ENCODE peak calls at places on chromosomes 12 and 14, in four cellular contexts. M, G, E and F are unnamed samples.

GRCh38 chr14:87170179-87170578 is 822.8 kb downstream of the GALC start:
- DNase-seq in E (no peak), G (no peak), M (no peak), F (no peak)

GRCh38 chr12:60335765-60336164 is 739.9 kb downstream of the SLC16A7 start:
- DNase-seq in M (no peak), E (no peak), G (no peak), F (no peak)

GRCh38 chr14:61386173-61386772 is 64.9 kb downstream of the PRKCH start:
- DNase-seq in E (no peak), G (no peak), M (no peak), F (no peak)

GRCh38 chr12:22443379-22444316 is 100.7 kb downstream of the C2CD5 start:
- DNase-seq in E (peak), G (peak), M (peak), F (peak)

GRCh38 chr14:35420036-35420811 is 15.7 kb upstream of the NFKBIA start:
- DNase-seq in M (no peak), E (no peak), G (peak), F (no peak)

GRCh38 chr12:130041983-130042812 is 120.1 kb upstream of the FZD10 start:
- DNase-seq in M (peak), G (peak), E (no peak), F (peak)

GRCh38 chr12:25377475-25378179 is 126.9 kb upstream of the KRAS start:
- DNase-seq in G (no peak), E (no peak), M (no peak), F (no peak)

GRCh38 chr14:96130854-96131253 is 73.8 kb upstream of the BDKRB2 start:
- DNase-seq in M (no peak), G (no peak), E (no peak), F (no peak)

GRCh38 chr12:2501464-2502181 is 293.1 kb upstream of the FKBP4 start:
- DNase-seq in G (no peak), E (no peak), M (no peak), F (peak)

GRCh38 chr14:30078827-30079402 is 151.3 kb upstream of the PRKD1 start:
- DNase-seq in E (no peak), G (no peak), M (no peak), F (no peak)

GRCh38 chr14:65230287-65230728 is 128.0 kb upstream of the MAX start:
- DNase-seq in G (peak), E (peak), M (no peak), F (peak)

GRCh38 chr12:56224954-56225353 is 812 bp downstream of the NABP2 start:
- DNase-seq in G (no peak), E (no peak), M (no peak), F (no peak)

GRCh38 chr12:48865141-48865440 is 579 bp downstream of the RND1 start:
- DNase-seq in E (no peak), M (peak), G (no peak), F (no peak)

GRCh38 chr12:6215932-6216494 is 15.8 kb downstream of the CD9 start:
- DNase-seq in G (no peak), E (no peak), M (peak), F (no peak)

GRCh38 chr12:26982866-26983265 is 31.3 kb downstream of the TM7SF3 start:
- DNase-seq in G (no peak), M (no peak), E (no peak), F (no peak)

GRCh38 chr12:53046655-53047220 is 3.1 kb upstream of the TNS2 start:
- DNase-seq in M (peak), E (peak), G (no peak), F (peak)

GRCh38 chr12:110844551-110845395 is 2.0 kb upstream of the CCDC63 start:
- DNase-seq in E (no peak), M (no peak), G (peak), F (no peak)

GRCh38 chr12:127588224-127588623 is 678.7 kb upstream of the TMEM132C start:
- DNase-seq in E (no peak), G (no peak), M (no peak), F (no peak)

GRCh38 chr12:122104844-122105243 is 26.3 kb downstream of the MLXIP start:
- DNase-seq in G (no peak), E (no peak), M (no peak), F (no peak)

GRCh38 chr14:68785817-68786490 is 6.9 kb downstream of the ZFP36L1 start:
- DNase-seq in G (no peak), M (no peak), E (no peak), F (no peak)

GRCh38 chr14:99726538-99727095 is 42.5 kb downstream of the CYP46A1 start:
- DNase-seq in E (no peak), G (no peak), M (no peak), F (no peak)

GRCh38 chr12:96218989-96219678 is 25.0 kb downstream of the ELK3 start:
- DNase-seq in M (no peak), E (peak), G (no peak), F (no peak)

GRCh38 chr14:103427485-103428443 is 42.5 kb downstream of the MARK3 start:
- DNase-seq in E (no peak), G (no peak), M (peak), F (peak)

GRCh38 chr12:32252199-32253073 is 145.8 kb downstream of the BICD1 start:
- DNase-seq in E (no peak), M (no peak), G (no peak), F (no peak)

GRCh38 chr12:121364657-121365265 is 12.6 kb upstream of the ANAPC5 start:
- DNase-seq in G (no peak), E (no peak), M (no peak), F (no peak)

GRCh38 chr12:66232258-66232657 is 43.2 kb downstream of the IRAK3 start:
- DNase-seq in G (no peak), M (no peak), E (no peak), F (no peak)

GRCh38 chr12:128191380-128191779 is 75.6 kb upstream of the TMEM132C start:
- DNase-seq in M (no peak), E (no peak), G (no peak), F (no peak)

DNA sequence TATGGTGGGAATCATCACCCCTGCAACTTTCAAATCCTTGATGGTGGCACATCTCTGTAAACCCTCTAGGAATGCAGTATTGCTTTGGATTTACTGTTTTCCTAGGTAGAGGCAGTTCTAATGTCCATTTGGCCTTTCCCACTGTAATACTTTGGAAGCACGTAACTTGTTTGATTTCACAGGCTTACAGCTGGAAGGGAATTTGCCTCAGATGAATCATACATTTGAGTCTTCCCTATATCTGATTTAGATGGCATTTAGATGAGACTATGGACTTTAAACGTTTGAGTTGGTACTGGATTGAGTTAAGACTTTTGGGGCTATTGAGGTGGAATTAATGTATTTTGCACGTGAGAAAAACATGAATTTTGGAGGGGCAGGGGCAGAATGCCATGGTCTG is 35.9 kb downstream of the DAAM1 start:
- DNase-seq in E (no peak), G (no peak), M (no peak), F (no peak)
- TF ChIP-seq FOXJ3 in E (no peak), G (no peak), M (no peak), F (no peak)

DNA sequence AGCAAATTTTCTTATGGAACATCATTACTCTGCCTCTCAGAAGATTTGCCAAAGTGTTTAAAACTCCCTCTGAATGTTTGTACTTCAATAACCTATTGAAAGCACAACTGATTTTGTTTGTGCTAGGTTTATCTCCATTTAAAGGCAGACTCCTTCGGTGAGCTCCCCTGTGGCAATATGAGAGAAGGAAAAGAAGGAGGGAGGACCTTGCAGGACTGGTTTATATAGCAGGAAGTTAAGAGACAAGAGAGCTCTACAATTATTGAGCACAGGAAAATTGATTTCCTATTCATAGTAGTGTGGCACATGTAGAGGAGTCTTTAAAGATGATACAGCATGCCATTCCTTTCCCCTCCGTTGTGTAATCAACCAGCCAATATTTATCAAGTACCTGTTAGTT is 75.5 kb downstream of the PDE3A start:
- DNase-seq in M (no peak), E (no peak), G (no peak), F (no peak)
- TF ChIP-seq FOXJ3 in M (no peak), E (no peak), G (no peak), F (no peak)

DNA sequence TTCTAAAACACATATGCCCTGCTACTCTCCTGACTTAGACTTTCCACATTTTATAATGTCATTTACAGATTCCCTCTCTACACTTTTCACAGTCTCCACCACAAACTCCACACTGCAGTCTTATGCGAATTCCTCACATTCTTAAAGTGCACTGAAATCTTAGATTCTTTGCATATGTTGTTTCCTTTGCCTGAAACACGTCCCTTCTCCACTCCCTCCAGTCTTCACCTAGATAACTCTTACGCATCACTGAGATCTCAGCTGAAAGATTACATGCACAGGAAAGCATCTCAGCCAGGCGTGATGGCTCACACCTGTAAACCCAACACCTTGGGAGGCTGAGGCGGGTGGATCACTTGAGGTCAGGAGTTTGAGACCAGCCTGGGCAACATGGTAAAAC is 3.8 kb upstream of the ARHGAP9 start:
- DNase-seq in G (no peak), M (no peak), E (no peak), F (no peak)
- TF ChIP-seq FOXJ3 in G (no peak), M (no peak), E (no peak), F (no peak)

DNA sequence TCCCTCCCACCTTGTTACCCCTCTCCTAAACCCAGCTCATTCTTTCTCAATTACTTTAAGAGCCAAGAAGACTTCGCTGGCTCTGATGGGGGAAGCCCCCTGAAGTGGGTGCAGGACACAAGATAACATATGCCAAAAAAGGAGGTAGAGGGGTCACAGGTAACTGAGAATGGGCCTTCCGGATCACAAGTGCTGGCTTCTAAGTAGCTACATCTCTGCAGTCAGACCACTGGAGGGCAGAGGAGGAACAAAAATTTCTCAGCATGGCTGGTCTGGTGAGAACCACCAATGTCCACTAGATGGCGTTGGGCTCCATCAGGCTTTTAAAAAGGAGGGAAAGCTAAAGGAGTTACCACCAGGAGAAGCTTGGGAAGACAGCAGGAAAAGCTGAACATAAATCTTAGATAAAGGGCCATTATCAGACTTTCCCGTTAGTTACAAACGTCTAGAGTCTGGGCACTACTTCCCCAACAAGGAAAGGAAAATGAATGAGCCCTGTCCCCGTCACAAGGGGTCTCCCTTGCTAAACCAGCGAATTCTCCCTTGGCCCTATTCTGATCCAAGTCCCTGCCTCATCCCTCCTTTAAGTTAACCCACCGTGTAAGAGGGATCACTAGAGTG is 11.6 kb upstream of the CDH24 start:
- DNase-seq in G (peak), M (peak), E (peak), F (peak)
- TF ChIP-seq FOXJ3 in G (no peak), M (no peak), E (no peak), F (no peak)

GRCh38 chr14:80150301-80150700 is 61.0 kb downstream of the DIO2 start:
- DNase-seq in G (no peak), M (no peak), E (no peak), F (no peak)

GRCh38 chr14:80146941-80147340 is 64.4 kb downstream of the DIO2 start:
- DNase-seq in E (no peak), G (no peak), M (no peak), F (no peak)

GRCh38 chr14:80152763-80153162 is 58.5 kb downstream of the DIO2 start:
- DNase-seq in M (no peak), E (no peak), G (no peak), F (no peak)

GRCh38 chr14:80152166-80152565 is 59.1 kb downstream of the DIO2 start:
- DNase-seq in E (no peak), G (no peak), M (no peak), F (no peak)
- TF ChIP-seq FOXJ3 in E (no peak), G (no peak), M (no peak), F (no peak)

DNA sequence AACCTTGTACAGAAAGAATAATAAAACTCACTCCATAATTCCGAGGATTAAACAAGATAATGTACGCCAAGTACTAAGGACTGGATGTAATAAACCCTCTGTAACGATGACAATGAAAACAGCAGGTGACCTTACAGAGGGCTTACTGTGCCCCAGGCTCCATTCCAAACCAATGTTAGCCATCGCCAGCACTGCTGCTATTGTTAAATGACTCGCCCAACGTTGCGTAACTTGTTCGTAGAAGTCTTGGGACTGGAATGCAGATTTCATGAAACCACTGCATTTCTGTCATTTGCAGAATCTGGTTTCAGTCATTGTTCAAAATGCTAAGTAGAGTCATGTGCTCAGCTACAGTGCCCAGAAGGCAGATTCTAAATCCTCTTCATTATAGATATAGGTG is 728 bp upstream of the STON2 start:
- DNase-seq in E (no peak), M (no peak), G (no peak), F (no peak)
- TF ChIP-seq FOXJ3 in E (no peak), M (no peak), G (no peak), F (no peak)